ENCODE peak calls at places on chromosomes 5 and 9, in nine cellular contexts. One of them, this sample, is unnamed.

GRCh38 chr9:113409883-113410206 is 630 bp downstream of the POLE3 start:
- ATAC-seq in right cardiac atrium: no peak
- ATAC-seq in mucosa of descending colon: peak
- ATAC-seq in pancreas: no peak
- ATAC-seq in Right ventricle myocardium superior: no peak
- ATAC-seq in activated T-cell treated with anti-CD3 and anti-CD28 coated beads, Interleukin-2, amount 50 U/mL, for 4 hours: peak
- ATAC-seq in lower lobe of right lung: peak
- ATAC-seq in naive thymus-derived CD8-positive, alpha-beta T cell: no peak
- ATAC-seq in psoas muscle: peak
- ATAC-seq in this sample: no peak

GRCh38 chr9:131112374-131113159 is 12.8 kb upstream of the NUP214 start:
- ATAC-seq in right cardiac atrium: no peak
- ATAC-seq in mucosa of descending colon: no peak
- ATAC-seq in pancreas: no peak
- ATAC-seq in Right ventricle myocardium superior: no peak
- ATAC-seq in activated T-cell treated with anti-CD3 and anti-CD28 coated beads, Interleukin-2, amount 50 U/mL, for 4 hours: no peak
- ATAC-seq in lower lobe of right lung: no peak
- ATAC-seq in naive thymus-derived CD8-positive, alpha-beta T cell: no peak
- ATAC-seq in psoas muscle: no peak
- ATAC-seq in this sample: no peak

GRCh38 chr9:97543568-97543967 is 42.1 kb downstream of the TMOD1 start:
- ATAC-seq in right cardiac atrium: no peak
- ATAC-seq in mucosa of descending colon: no peak
- ATAC-seq in pancreas: no peak
- ATAC-seq in Right ventricle myocardium superior: no peak
- ATAC-seq in activated T-cell treated with anti-CD3 and anti-CD28 coated beads, Interleukin-2, amount 50 U/mL, for 4 hours: no peak
- ATAC-seq in lower lobe of right lung: no peak
- ATAC-seq in naive thymus-derived CD8-positive, alpha-beta T cell: no peak
- ATAC-seq in psoas muscle: no peak
- ATAC-seq in this sample: no peak

GRCh38 chr9:126784401-126784800 is 20.4 kb upstream of the ZBTB43 start:
- ATAC-seq in right cardiac atrium: no peak
- ATAC-seq in mucosa of descending colon: no peak
- ATAC-seq in pancreas: no peak
- ATAC-seq in Right ventricle myocardium superior: no peak
- ATAC-seq in activated T-cell treated with anti-CD3 and anti-CD28 coated beads, Interleukin-2, amount 50 U/mL, for 4 hours: no peak
- ATAC-seq in lower lobe of right lung: no peak
- ATAC-seq in naive thymus-derived CD8-positive, alpha-beta T cell: no peak
- ATAC-seq in psoas muscle: no peak
- ATAC-seq in this sample: no peak

GRCh38 chr5:67166886-67167285 is 29.7 kb downstream of the CD180 start:
- ATAC-seq in right cardiac atrium: no peak
- ATAC-seq in mucosa of descending colon: no peak
- ATAC-seq in pancreas: no peak
- ATAC-seq in Right ventricle myocardium superior: no peak
- ATAC-seq in activated T-cell treated with anti-CD3 and anti-CD28 coated beads, Interleukin-2, amount 50 U/mL, for 4 hours: no peak
- ATAC-seq in lower lobe of right lung: peak
- ATAC-seq in naive thymus-derived CD8-positive, alpha-beta T cell: peak
- ATAC-seq in psoas muscle: no peak
- ATAC-seq in this sample: peak

GRCh38 chr9:32703635-32704034 is 68.2 kb upstream of the TAF1L start:
- ATAC-seq in right cardiac atrium: no peak
- ATAC-seq in mucosa of descending colon: no peak
- ATAC-seq in pancreas: no peak
- ATAC-seq in Right ventricle myocardium superior: no peak
- ATAC-seq in activated T-cell treated with anti-CD3 and anti-CD28 coated beads, Interleukin-2, amount 50 U/mL, for 4 hours: no peak
- ATAC-seq in lower lobe of right lung: no peak
- ATAC-seq in naive thymus-derived CD8-positive, alpha-beta T cell: no peak
- ATAC-seq in psoas muscle: no peak
- ATAC-seq in this sample: no peak

GRCh38 chr5:157463081-157463480 is 3.1 kb downstream of the NIPAL4 start:
- ATAC-seq in right cardiac atrium: no peak
- ATAC-seq in mucosa of descending colon: no peak
- ATAC-seq in pancreas: no peak
- ATAC-seq in Right ventricle myocardium superior: no peak
- ATAC-seq in activated T-cell treated with anti-CD3 and anti-CD28 coated beads, Interleukin-2, amount 50 U/mL, for 4 hours: no peak
- ATAC-seq in lower lobe of right lung: no peak
- ATAC-seq in naive thymus-derived CD8-positive, alpha-beta T cell: no peak
- ATAC-seq in psoas muscle: no peak
- ATAC-seq in this sample: no peak

GRCh38 chr5:35859101-35859661 is 2.5 kb downstream of the IL7R start:
- ATAC-seq in right cardiac atrium: no peak
- ATAC-seq in mucosa of descending colon: no peak
- ATAC-seq in pancreas: no peak
- ATAC-seq in Right ventricle myocardium superior: no peak
- ATAC-seq in activated T-cell treated with anti-CD3 and anti-CD28 coated beads, Interleukin-2, amount 50 U/mL, for 4 hours: peak
- ATAC-seq in lower lobe of right lung: peak
- ATAC-seq in naive thymus-derived CD8-positive, alpha-beta T cell: peak
- ATAC-seq in psoas muscle: no peak
- ATAC-seq in this sample: no peak

GRCh38 chr5:23303433-23303832 is 204.0 kb upstream of the PRDM9 start:
- ATAC-seq in right cardiac atrium: no peak
- ATAC-seq in mucosa of descending colon: no peak
- ATAC-seq in pancreas: no peak
- ATAC-seq in Right ventricle myocardium superior: no peak
- ATAC-seq in activated T-cell treated with anti-CD3 and anti-CD28 coated beads, Interleukin-2, amount 50 U/mL, for 4 hours: no peak
- ATAC-seq in lower lobe of right lung: no peak
- ATAC-seq in naive thymus-derived CD8-positive, alpha-beta T cell: no peak
- ATAC-seq in psoas muscle: no peak
- ATAC-seq in this sample: no peak

GRCh38 chr9:24846248-24846912 is 300.7 kb upstream of the IZUMO3 start:
- ATAC-seq in right cardiac atrium: no peak
- ATAC-seq in mucosa of descending colon: no peak
- ATAC-seq in pancreas: no peak
- ATAC-seq in Right ventricle myocardium superior: no peak
- ATAC-seq in activated T-cell treated with anti-CD3 and anti-CD28 coated beads, Interleukin-2, amount 50 U/mL, for 4 hours: no peak
- ATAC-seq in lower lobe of right lung: no peak
- ATAC-seq in naive thymus-derived CD8-positive, alpha-beta T cell: no peak
- ATAC-seq in psoas muscle: no peak
- ATAC-seq in this sample: no peak

GRCh38 chr9:126612329-126612812 is 1.4 kb upstream of the LMX1B start:
- ATAC-seq in right cardiac atrium: no peak
- ATAC-seq in mucosa of descending colon: no peak
- ATAC-seq in pancreas: peak
- ATAC-seq in Right ventricle myocardium superior: no peak
- ATAC-seq in activated T-cell treated with anti-CD3 and anti-CD28 coated beads, Interleukin-2, amount 50 U/mL, for 4 hours: no peak
- ATAC-seq in lower lobe of right lung: no peak
- ATAC-seq in naive thymus-derived CD8-positive, alpha-beta T cell: peak
- ATAC-seq in psoas muscle: peak
- ATAC-seq in this sample: peak